ENCODE peak calls at places on chromosomes 6 and 20, in five cellular contexts. V is OCI-LY7, O is tibial artery, L is transverse colon, S is right atrium auricular region. U is an unnamed sample.

GRCh38 chr6:75986935-75987334 is 85.5 kb downstream of the IMPG1 start:
- DNase-seq in O (no peak), S (no peak), L (no peak), V (no peak), U (no peak)

GRCh38 chr6:53009056-53009455 is 14.0 kb upstream of the GSTA4 start:
- DNase-seq in O (no peak), L (no peak), V (no peak), S (no peak), U (no peak)

GRCh38 chr6:129321303-129321702 is 388.7 kb downstream of the ARHGAP18 start:
- DNase-seq in S (no peak), L (no peak), V (no peak), O (no peak), U (no peak)

GRCh38 chr20:10502098-10502526 is 67.0 kb downstream of the SLX4IP start:
- DNase-seq in S (no peak), L (no peak), O (no peak), V (no peak), U (no peak)

GRCh38 chr6:19796452-19796851 is 40.7 kb upstream of the ID4 start:
- DNase-seq in V (no peak), O (no peak), S (no peak), L (no peak), U (no peak)

GRCh38 chr6:25601797-25602679 is 50.0 kb upstream of the SCGN start:
- DNase-seq in O (no peak), V (peak; percentile 71), L (no peak), S (no peak), U (peak; percentile 66)

GRCh38 chr6:161654209-161654608 is 380.3 kb upstream of the AGPAT4 start:
- DNase-seq in O (no peak), S (no peak), V (no peak), L (no peak), U (no peak)

GRCh38 chr6:113306552-113307145 is 550.5 kb upstream of the MARCKS start:
- DNase-seq in O (peak; percentile 66), L (peak; percentile 83), S (peak; percentile 62), V (peak; percentile 43), U (no peak)

GRCh38 chr6:143949962-143950361 is 58.1 kb downstream of the PLAGL1 start:
- DNase-seq in L (no peak), O (no peak), S (no peak), V (no peak), U (no peak)

GRCh38 chr6:105151644-105152043 is 28.2 kb downstream of the POPDC3 start:
- DNase-seq in V (no peak), L (no peak), O (no peak), S (no peak), U (no peak)

GRCh38 chr20:17883592-17884317 is 84.8 kb downstream of the SNX5 start:
- DNase-seq in L (no peak), V (no peak), S (no peak), O (peak; percentile 27), U (no peak)

GRCh38 chr6:151044465-151045441 is 179.3 kb downstream of the MTHFD1L start:
- DNase-seq in L (peak; percentile 87), S (peak; percentile 86), O (peak; percentile 84), V (no peak), U (peak; percentile 97)

GRCh38 chr20:45061244-45061643 is 39.7 kb downstream of the KCNS1 start:
- DNase-seq in S (no peak), V (no peak), O (no peak), L (no peak), U (peak; percentile 75)

GRCh38 chr6:89082439-89082838 is 1.9 kb downstream of the PNRC1 start:
- DNase-seq in L (no peak), V (peak; percentile 38), S (no peak), O (no peak), U (peak; percentile 38)

GRCh38 chr20:33423141-33423834 is 20.3 kb downstream of the SNTA1 start:
- DNase-seq in O (peak; percentile 97), V (no peak), S (peak; percentile 92), L (peak; percentile 37), U (peak; percentile 62)

GRCh38 chr6:141041596-141042087 is 1091.1 kb upstream of the GJE1 start:
- DNase-seq in V (no peak), S (no peak), O (no peak), L (no peak), U (no peak)

GRCh38 chr6:18423426-18423825 is 36.3 kb downstream of the RNF144B start:
- DNase-seq in S (no peak), L (no peak), V (no peak), O (no peak), U (no peak)

GRCh38 chr20:49676581-49677291 is 36.9 kb downstream of the B4GALT5 start:
- DNase-seq in V (no peak), L (peak; percentile 71), O (no peak), S (no peak), U (peak; percentile 67)

GRCh38 chr20:50788868-50789125 is 6.1 kb upstream of the BCAS4 start:
- DNase-seq in V (no peak), L (no peak), O (no peak), S (no peak), U (no peak)

GRCh38 chr6:144263786-144264185 is 21.3 kb upstream of the UTRN start:
- DNase-seq in L (no peak), V (no peak), O (no peak), S (no peak), U (no peak)

GRCh38 chr6:146990284-146990683 is 213.9 kb upstream of the STXBP5 start:
- DNase-seq in O (no peak), S (no peak), V (no peak), L (no peak), U (peak; percentile 43)

GRCh38 chr6:85078071-85078470 is 313.7 kb upstream of the TBX18 start:
- DNase-seq in L (no peak), S (no peak), O (no peak), V (no peak), U (peak; percentile 94)

GRCh38 chr20:62891111-62891510 is 29.5 kb upstream of the TCFL5 start:
- DNase-seq in L (no peak), V (no peak), O (no peak), S (no peak), U (no peak)

GRCh38 chr20:7843613-7844012 is 96.6 kb downstream of the HAO1 start:
- DNase-seq in O (no peak), S (peak; percentile 63), L (no peak), V (no peak), U (no peak)

GRCh38 chr6:111727798-111728197 is 122.1 kb upstream of the TRAF3IP2 start:
- DNase-seq in V (no peak), S (no peak), O (no peak), L (no peak), U (peak; percentile 81)

GRCh38 chr20:43914286-43914685 is 366 bp upstream of the TOX2 start:
- DNase-seq in V (no peak), O (no peak), S (no peak), L (no peak), U (no peak)

GRCh38 chr6:8628063-8628462 is 192.7 kb upstream of the SLC35B3 start:
- DNase-seq in O (no peak), L (no peak), S (no peak), V (no peak), U (peak; percentile 27)

GRCh38 chr6:149938571-149939462 is 3.0 kb upstream of the ULBP2 start:
- DNase-seq in O (peak; percentile 63), V (no peak), S (peak; percentile 58), L (no peak), U (no peak)

GRCh38 chr6:43744490-43744889 is 25.5 kb upstream of the VEGFA start:
- DNase-seq in O (peak; percentile 49), S (no peak), V (no peak), L (no peak), U (no peak)

DNA sequence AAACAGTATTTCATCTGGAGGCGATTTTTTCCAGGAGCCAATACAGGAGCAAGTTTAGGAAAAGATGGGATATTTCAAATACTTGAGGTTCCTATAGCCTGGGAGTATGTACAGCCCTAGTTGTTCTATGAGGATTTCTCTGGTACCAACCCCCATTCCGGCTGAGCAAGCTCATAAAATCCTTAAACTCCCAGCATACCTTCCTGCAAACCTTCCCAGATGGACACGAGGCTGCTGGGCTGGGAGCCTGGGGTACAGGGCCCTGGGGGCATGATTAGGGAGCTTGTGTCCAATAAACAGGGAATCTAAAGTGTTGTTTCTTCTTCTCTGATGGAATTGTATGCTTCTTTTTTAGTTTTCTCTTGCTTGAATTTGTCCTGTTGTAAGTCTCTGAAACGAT is 1.5 kb downstream of the PRRC2A start:
- DNase-seq in L (peak; percentile 33), O (no peak), S (no peak), V (no peak), U (no peak)
- H3K4me3 ChIP-seq in L (no peak overlapping the region), O (peak overlapping the region; percentile 79), S (peak overlapping the region; percentile 81), V (peak overlapping the region; percentile 83), U (peak overlapping the region; percentile 61)

GRCh38 chr6:99458319-99458718 is 33.2 kb upstream of the PNISR start:
- DNase-seq in O (no peak), L (no peak), S (no peak), V (peak; percentile 43), U (peak; percentile 15)
- TF ChIP-seq CTCF in O (no peak), L (no peak), S (no peak), V (peak; percentile 72), U (peak; percentile 30)

GRCh38 chr20:47348539-47349142 is 7.9 kb downstream of the ZMYND8 start:
- DNase-seq in O (no peak), S (no peak), V (no peak), L (no peak), U (peak; percentile 17)
- H3K4me3 ChIP-seq in O (no peak overlapping the region), S (no peak overlapping the region), V (peak overlapping the region; percentile 74), L (no peak overlapping the region), U (no peak overlapping the region)

GRCh38 chr20:30376767-30377658 is 880.5 kb upstream of the DEFB115 start:
- DNase-seq in S (no peak), L (peak; percentile 55), O (peak; percentile 88), V (peak; percentile 89), U (peak; percentile 71)
- TF ChIP-seq CTCF in S (peak; percentile 86), L (peak; percentile 22), O (peak; percentile 80), V (peak; percentile 71), U (peak; percentile 45)

U was measured in astrocyte of the spinal cord.